ENCODE peak calls at places on chromosome X, in six cellular contexts. One of them, this sample, is unnamed.

GRCh38 chrX:38882894-38883620 is 81.8 kb downstream of the MID1IP1 start:
- DNase-seq in omental fat pad: no peak
- DNase-seq in GM12865: no peak
- DNase-seq in stimulated activated CD4-positive, alpha-beta T cell treated with anti-CD3 and anti-CD28 coated beads, Interleukin-15, amount 100 ng/mL, for 24 hours: no peak
- DNase-seq in HT1080: peak; percentile 92
- DNase-seq in iris pigment epithelial cell: peak; percentile 47
- DNase-seq in this sample: no peak

GRCh38 chrX:118976599-118977340 is 2.4 kb downstream of the LONRF3 start:
- DNase-seq in omental fat pad: no peak
- DNase-seq in GM12865: peak; percentile 12
- DNase-seq in stimulated activated CD4-positive, alpha-beta T cell treated with anti-CD3 and anti-CD28 coated beads, Interleukin-15, amount 100 ng/mL, for 24 hours: peak; percentile 40
- DNase-seq in HT1080: peak; percentile 7
- DNase-seq in iris pigment epithelial cell: no peak
- DNase-seq in this sample: peak; percentile 58

GRCh38 chrX:2572740-2573139 is 72.0 kb upstream of the DHRSX start:
- DNase-seq in omental fat pad: no peak
- DNase-seq in GM12865: no peak
- DNase-seq in stimulated activated CD4-positive, alpha-beta T cell treated with anti-CD3 and anti-CD28 coated beads, Interleukin-15, amount 100 ng/mL, for 24 hours: no peak
- DNase-seq in HT1080: peak; percentile 55
- DNase-seq in iris pigment epithelial cell: peak; percentile 59
- DNase-seq in this sample: no peak

GRCh38 chrX:153689654-153690465 is 2.1 kb downstream of the SLC6A8 start:
- DNase-seq in omental fat pad: no peak
- DNase-seq in GM12865: no peak
- DNase-seq in stimulated activated CD4-positive, alpha-beta T cell treated with anti-CD3 and anti-CD28 coated beads, Interleukin-15, amount 100 ng/mL, for 24 hours: no peak
- DNase-seq in HT1080: peak; percentile 53
- DNase-seq in iris pigment epithelial cell: no peak
- DNase-seq in this sample: no peak

GRCh38 chrX:136525738-136526606 is 6.0 kb upstream of the VGLL1 start:
- DNase-seq in omental fat pad: no peak
- DNase-seq in GM12865: no peak
- DNase-seq in stimulated activated CD4-positive, alpha-beta T cell treated with anti-CD3 and anti-CD28 coated beads, Interleukin-15, amount 100 ng/mL, for 24 hours: no peak
- DNase-seq in HT1080: peak; percentile 75
- DNase-seq in iris pigment epithelial cell: peak; percentile 87
- DNase-seq in this sample: no peak

GRCh38 chrX:112147206-112147605 is 64.6 kb upstream of the TRPC5 start:
- DNase-seq in omental fat pad: no peak
- DNase-seq in GM12865: peak; percentile 0
- DNase-seq in stimulated activated CD4-positive, alpha-beta T cell treated with anti-CD3 and anti-CD28 coated beads, Interleukin-15, amount 100 ng/mL, for 24 hours: no peak
- DNase-seq in HT1080: peak; percentile 2
- DNase-seq in iris pigment epithelial cell: peak; percentile 0
- DNase-seq in this sample: peak; percentile 62

GRCh38 chrX:9785944-9786741 is at the start of gene SHROOM2:
- DNase-seq in omental fat pad: no peak
- DNase-seq in GM12865: no peak
- DNase-seq in stimulated activated CD4-positive, alpha-beta T cell treated with anti-CD3 and anti-CD28 coated beads, Interleukin-15, amount 100 ng/mL, for 24 hours: peak; percentile 10
- DNase-seq in HT1080: no peak
- DNase-seq in iris pigment epithelial cell: no peak
- DNase-seq in this sample: no peak

GRCh38 chrX:65601530-65602281 is 65.7 kb upstream of the MSN start:
- DNase-seq in omental fat pad: no peak
- DNase-seq in GM12865: peak; percentile 59
- DNase-seq in stimulated activated CD4-positive, alpha-beta T cell treated with anti-CD3 and anti-CD28 coated beads, Interleukin-15, amount 100 ng/mL, for 24 hours: peak; percentile 53
- DNase-seq in HT1080: peak; percentile 92
- DNase-seq in iris pigment epithelial cell: peak; percentile 90
- DNase-seq in this sample: no peak

GRCh38 chrX:16320765-16321355 is 153.6 kb downstream of the MAGEB17 start:
- DNase-seq in omental fat pad: no peak
- DNase-seq in GM12865: no peak
- DNase-seq in stimulated activated CD4-positive, alpha-beta T cell treated with anti-CD3 and anti-CD28 coated beads, Interleukin-15, amount 100 ng/mL, for 24 hours: no peak
- DNase-seq in HT1080: peak; percentile 60
- DNase-seq in iris pigment epithelial cell: peak; percentile 38
- DNase-seq in this sample: no peak

GRCh38 chrX:24150051-24150790 is 692 bp downstream of the ZFX start:
- DNase-seq in omental fat pad: peak; percentile 53
- DNase-seq in GM12865: peak; percentile 94
- DNase-seq in stimulated activated CD4-positive, alpha-beta T cell treated with anti-CD3 and anti-CD28 coated beads, Interleukin-15, amount 100 ng/mL, for 24 hours: peak; percentile 85
- DNase-seq in HT1080: peak; percentile 68
- DNase-seq in iris pigment epithelial cell: peak; percentile 93
- DNase-seq in this sample: peak; percentile 96

GRCh38 chrX:53357799-53358530 is 64.5 kb downstream of the SMC1A start:
- DNase-seq in omental fat pad: no peak
- DNase-seq in GM12865: no peak
- DNase-seq in stimulated activated CD4-positive, alpha-beta T cell treated with anti-CD3 and anti-CD28 coated beads, Interleukin-15, amount 100 ng/mL, for 24 hours: no peak
- DNase-seq in HT1080: no peak
- DNase-seq in iris pigment epithelial cell: peak; percentile 64
- DNase-seq in this sample: no peak

GRCh38 chrX:155632424-155633100 is 19.8 kb upstream of the TMLHE start:
- DNase-seq in omental fat pad: no peak
- DNase-seq in GM12865: peak; percentile 18
- DNase-seq in stimulated activated CD4-positive, alpha-beta T cell treated with anti-CD3 and anti-CD28 coated beads, Interleukin-15, amount 100 ng/mL, for 24 hours: no peak
- DNase-seq in HT1080: peak; percentile 44
- DNase-seq in iris pigment epithelial cell: peak; percentile 26
- DNase-seq in this sample: no peak

GRCh38 chrX:71872542-71873458 is 37.8 kb upstream of the NHSL2 start:
- DNase-seq in omental fat pad: no peak
- DNase-seq in GM12865: no peak
- DNase-seq in stimulated activated CD4-positive, alpha-beta T cell treated with anti-CD3 and anti-CD28 coated beads, Interleukin-15, amount 100 ng/mL, for 24 hours: no peak
- DNase-seq in HT1080: no peak
- DNase-seq in iris pigment epithelial cell: no peak
- DNase-seq in this sample: no peak

GRCh38 chrX:48498374-48498809 is 10.4 kb upstream of the PORCN start:
- DNase-seq in omental fat pad: no peak
- DNase-seq in GM12865: no peak
- DNase-seq in stimulated activated CD4-positive, alpha-beta T cell treated with anti-CD3 and anti-CD28 coated beads, Interleukin-15, amount 100 ng/mL, for 24 hours: no peak
- DNase-seq in HT1080: peak; percentile 95
- DNase-seq in iris pigment epithelial cell: peak; percentile 59
- DNase-seq in this sample: no peak

GRCh38 chrX:20217279-20217678 is 49.4 kb downstream of the RPS6KA3 start:
- DNase-seq in omental fat pad: no peak
- DNase-seq in GM12865: no peak
- DNase-seq in stimulated activated CD4-positive, alpha-beta T cell treated with anti-CD3 and anti-CD28 coated beads, Interleukin-15, amount 100 ng/mL, for 24 hours: no peak
- DNase-seq in HT1080: peak; percentile 58
- DNase-seq in iris pigment epithelial cell: peak; percentile 79
- DNase-seq in this sample: no peak

GRCh38 chrX:151871244-151871643 is 41.4 kb upstream of the MAGEA4 start:
- DNase-seq in omental fat pad: no peak
- DNase-seq in GM12865: no peak
- DNase-seq in stimulated activated CD4-positive, alpha-beta T cell treated with anti-CD3 and anti-CD28 coated beads, Interleukin-15, amount 100 ng/mL, for 24 hours: no peak
- DNase-seq in HT1080: peak; percentile 87
- DNase-seq in iris pigment epithelial cell: peak; percentile 91
- DNase-seq in this sample: no peak

GRCh38 chrX:136028383-136028984 is 43.2 kb downstream of the SLC9A6 start:
- DNase-seq in omental fat pad: no peak
- DNase-seq in GM12865: peak; percentile 37
- DNase-seq in stimulated activated CD4-positive, alpha-beta T cell treated with anti-CD3 and anti-CD28 coated beads, Interleukin-15, amount 100 ng/mL, for 24 hours: no peak
- DNase-seq in HT1080: peak; percentile 31
- DNase-seq in iris pigment epithelial cell: peak; percentile 70
- DNase-seq in this sample: peak; percentile 83

GRCh38 chrX:40006025-40007017 is 91.4 kb downstream of the BCOR start:
- DNase-seq in omental fat pad: no peak
- DNase-seq in GM12865: no peak
- DNase-seq in stimulated activated CD4-positive, alpha-beta T cell treated with anti-CD3 and anti-CD28 coated beads, Interleukin-15, amount 100 ng/mL, for 24 hours: peak; percentile 54
- DNase-seq in HT1080: no peak
- DNase-seq in iris pigment epithelial cell: no peak
- DNase-seq in this sample: no peak

GRCh38 chrX:115642895-115643530 is 82.0 kb downstream of the PLS3 start:
- DNase-seq in omental fat pad: no peak
- DNase-seq in GM12865: peak; percentile 70
- DNase-seq in stimulated activated CD4-positive, alpha-beta T cell treated with anti-CD3 and anti-CD28 coated beads, Interleukin-15, amount 100 ng/mL, for 24 hours: peak; percentile 11
- DNase-seq in HT1080: peak; percentile 37
- DNase-seq in iris pigment epithelial cell: peak; percentile 67
- DNase-seq in this sample: peak; percentile 83

GRCh38 chrX:107744868-107745267 is 30.7 kb downstream of the TSC22D3 start:
- DNase-seq in omental fat pad: no peak
- DNase-seq in GM12865: no peak
- DNase-seq in stimulated activated CD4-positive, alpha-beta T cell treated with anti-CD3 and anti-CD28 coated beads, Interleukin-15, amount 100 ng/mL, for 24 hours: no peak
- DNase-seq in HT1080: no peak
- DNase-seq in iris pigment epithelial cell: no peak
- DNase-seq in this sample: no peak

GRCh38 chrX:22366166-22366702 is 93.5 kb downstream of the CBLL2 start:
- DNase-seq in omental fat pad: no peak
- DNase-seq in GM12865: no peak
- DNase-seq in stimulated activated CD4-positive, alpha-beta T cell treated with anti-CD3 and anti-CD28 coated beads, Interleukin-15, amount 100 ng/mL, for 24 hours: no peak
- DNase-seq in HT1080: no peak
- DNase-seq in iris pigment epithelial cell: peak; percentile 54
- DNase-seq in this sample: no peak

GRCh38 chrX:22526339-22526738 is 253.6 kb downstream of the CBLL2 start:
- DNase-seq in omental fat pad: no peak
- DNase-seq in GM12865: peak; percentile 70
- DNase-seq in stimulated activated CD4-positive, alpha-beta T cell treated with anti-CD3 and anti-CD28 coated beads, Interleukin-15, amount 100 ng/mL, for 24 hours: no peak
- DNase-seq in HT1080: peak; percentile 87
- DNase-seq in iris pigment epithelial cell: peak; percentile 75
- DNase-seq in this sample: no peak

GRCh38 chrX:25072247-25072646 is 56.5 kb upstream of the ARX start:
- DNase-seq in omental fat pad: no peak
- DNase-seq in GM12865: no peak
- DNase-seq in stimulated activated CD4-positive, alpha-beta T cell treated with anti-CD3 and anti-CD28 coated beads, Interleukin-15, amount 100 ng/mL, for 24 hours: no peak
- DNase-seq in HT1080: no peak
- DNase-seq in iris pigment epithelial cell: no peak
- DNase-seq in this sample: no peak

GRCh38 chrX:151694661-151695582 is at the start of gene PRRG3:
- DNase-seq in omental fat pad: no peak
- DNase-seq in GM12865: no peak
- DNase-seq in stimulated activated CD4-positive, alpha-beta T cell treated with anti-CD3 and anti-CD28 coated beads, Interleukin-15, amount 100 ng/mL, for 24 hours: no peak
- DNase-seq in HT1080: no peak
- DNase-seq in iris pigment epithelial cell: no peak
- DNase-seq in this sample: no peak

GRCh38 chrX:103644125-103644524 is 15.3 kb downstream of the TCEAL1 start:
- DNase-seq in omental fat pad: no peak
- DNase-seq in GM12865: no peak
- DNase-seq in stimulated activated CD4-positive, alpha-beta T cell treated with anti-CD3 and anti-CD28 coated beads, Interleukin-15, amount 100 ng/mL, for 24 hours: no peak
- DNase-seq in HT1080: no peak
- DNase-seq in iris pigment epithelial cell: no peak
- DNase-seq in this sample: no peak

GRCh38 chrX:110170029-110170428 is 147.9 kb downstream of the AMMECR1 start:
- DNase-seq in omental fat pad: no peak
- DNase-seq in GM12865: no peak
- DNase-seq in stimulated activated CD4-positive, alpha-beta T cell treated with anti-CD3 and anti-CD28 coated beads, Interleukin-15, amount 100 ng/mL, for 24 hours: no peak
- DNase-seq in HT1080: no peak
- DNase-seq in iris pigment epithelial cell: no peak
- DNase-seq in this sample: no peak

GRCh38 chrX:47169273-47169672 is 24.3 kb downstream of the RBM10 start:
- DNase-seq in omental fat pad: no peak
- DNase-seq in GM12865: no peak
- DNase-seq in stimulated activated CD4-positive, alpha-beta T cell treated with anti-CD3 and anti-CD28 coated beads, Interleukin-15, amount 100 ng/mL, for 24 hours: no peak
- DNase-seq in HT1080: no peak
- DNase-seq in iris pigment epithelial cell: no peak
- DNase-seq in this sample: no peak

GRCh38 chrX:53223068-53223693 is 1.8 kb downstream of the KDM5C start:
- DNase-seq in omental fat pad: no peak
- DNase-seq in GM12865: no peak
- DNase-seq in stimulated activated CD4-positive, alpha-beta T cell treated with anti-CD3 and anti-CD28 coated beads, Interleukin-15, amount 100 ng/mL, for 24 hours: no peak
- DNase-seq in HT1080: no peak
- DNase-seq in iris pigment epithelial cell: no peak
- DNase-seq in this sample: no peak

GRCh38 chrX:100895365-100896075 is 21.4 kb upstream of the NOX1 start:
- DNase-seq in omental fat pad: no peak
- DNase-seq in GM12865: peak; percentile 51
- DNase-seq in stimulated activated CD4-positive, alpha-beta T cell treated with anti-CD3 and anti-CD28 coated beads, Interleukin-15, amount 100 ng/mL, for 24 hours: peak; percentile 11
- DNase-seq in HT1080: peak; percentile 40
- DNase-seq in iris pigment epithelial cell: peak; percentile 48
- DNase-seq in this sample: peak; percentile 65

GRCh38 chrX:16807976-16808542 is 21.8 kb downstream of the TXLNG start:
- DNase-seq in omental fat pad: no peak
- DNase-seq in GM12865: no peak
- DNase-seq in stimulated activated CD4-positive, alpha-beta T cell treated with anti-CD3 and anti-CD28 coated beads, Interleukin-15, amount 100 ng/mL, for 24 hours: no peak
- DNase-seq in HT1080: peak; percentile 13
- DNase-seq in iris pigment epithelial cell: peak; percentile 85
- DNase-seq in this sample: no peak

GRCh38 chrX:80876877-80877276 is 67.2 kb upstream of the BRWD3 start:
- DNase-seq in omental fat pad: no peak
- DNase-seq in GM12865: peak; percentile 31
- DNase-seq in stimulated activated CD4-positive, alpha-beta T cell treated with anti-CD3 and anti-CD28 coated beads, Interleukin-15, amount 100 ng/mL, for 24 hours: no peak
- DNase-seq in HT1080: no peak
- DNase-seq in iris pigment epithelial cell: peak; percentile 46
- DNase-seq in this sample: peak; percentile 79

GRCh38 chrX:40122487-40122886 is 24.7 kb upstream of the BCOR start:
- DNase-seq in omental fat pad: no peak
- DNase-seq in GM12865: no peak
- DNase-seq in stimulated activated CD4-positive, alpha-beta T cell treated with anti-CD3 and anti-CD28 coated beads, Interleukin-15, amount 100 ng/mL, for 24 hours: no peak
- DNase-seq in HT1080: no peak
- DNase-seq in iris pigment epithelial cell: no peak
- DNase-seq in this sample: no peak

GRCh38 chrX:129493643-129494042 is 29.6 kb downstream of the SMARCA1 start:
- DNase-seq in omental fat pad: no peak
- DNase-seq in GM12865: no peak
- DNase-seq in stimulated activated CD4-positive, alpha-beta T cell treated with anti-CD3 and anti-CD28 coated beads, Interleukin-15, amount 100 ng/mL, for 24 hours: no peak
- DNase-seq in HT1080: peak; percentile 60
- DNase-seq in iris pigment epithelial cell: peak; percentile 66
- DNase-seq in this sample: no peak

GRCh38 chrX:150546711-150547153 is 21.7 kb upstream of the MTM1 start:
- DNase-seq in omental fat pad: no peak
- DNase-seq in GM12865: no peak
- DNase-seq in stimulated activated CD4-positive, alpha-beta T cell treated with anti-CD3 and anti-CD28 coated beads, Interleukin-15, amount 100 ng/mL, for 24 hours: peak; percentile 29
- DNase-seq in HT1080: no peak
- DNase-seq in iris pigment epithelial cell: no peak
- DNase-seq in this sample: no peak

GRCh38 chrX:112839856-112840255 is 775 bp downstream of the AMOT start:
- DNase-seq in omental fat pad: no peak
- DNase-seq in GM12865: no peak
- DNase-seq in stimulated activated CD4-positive, alpha-beta T cell treated with anti-CD3 and anti-CD28 coated beads, Interleukin-15, amount 100 ng/mL, for 24 hours: no peak
- DNase-seq in HT1080: no peak
- DNase-seq in iris pigment epithelial cell: no peak
- DNase-seq in this sample: no peak

GRCh38 chrX:39167791-39168190 is 366.5 kb downstream of the MID1IP1 start:
- DNase-seq in omental fat pad: no peak
- DNase-seq in GM12865: peak; percentile 64
- DNase-seq in stimulated activated CD4-positive, alpha-beta T cell treated with anti-CD3 and anti-CD28 coated beads, Interleukin-15, amount 100 ng/mL, for 24 hours: peak; percentile 10
- DNase-seq in HT1080: no peak
- DNase-seq in iris pigment epithelial cell: no peak
- DNase-seq in this sample: no peak

This sample was measured in Karpas-422.